ENCODE peak calls at places on chromosomes 1 and 21, in nine cellular contexts. L is left ventricle myocardium inferior, W is GM12865, X is AG04450, V is neural crest cell, P is activated B cell treated with CpG ODN at 0.5 μM for 24 hours, R is lung, O is mammary epithelial cell, H is cardiac fibroblast. I is an unnamed sample.

GRCh38 chr1:151705739-151706463 is 10.7 kb downstream of the CELF3 start:
- DNase-seq in L (no peak), W (peak; percentile 38), X (no peak), V (no peak), P (no peak), R (no peak), O (no peak), H (no peak), I (peak; percentile 27)

GRCh38 chr1:27416387-27417111 is 24.1 kb downstream of the GPR3 start:
- DNase-seq in L (no peak), W (peak; percentile 92), X (no peak), V (no peak), P (no peak), R (no peak), O (peak; percentile 64), H (peak; percentile 82), I (peak; percentile 73)

GRCh38 chr1:151989131-151989868 is 4.4 kb downstream of the S100A10 start:
- DNase-seq in L (peak; percentile 60), W (no peak), X (no peak), V (no peak), P (no peak), R (peak; percentile 82), O (peak; percentile 91), H (peak; percentile 89), I (peak; percentile 97)

GRCh38 chr1:167545349-167545748 is 8.2 kb downstream of the CREG1 start:
- DNase-seq in L (no peak), W (no peak), X (no peak), V (no peak), P (no peak), R (no peak), O (no peak), H (no peak), I (no peak)

GRCh38 chr21:44940116-44940631 is 345 bp downstream of the SLX9 start:
- DNase-seq in L (no peak), W (no peak), X (no peak), V (no peak), P (no peak), R (no peak), O (peak; percentile 17), H (no peak), I (no peak)

GRCh38 chr21:33598051-33598450 is 9.6 kb upstream of the DONSON start:
- DNase-seq in L (no peak), W (no peak), X (no peak), V (no peak), P (no peak), R (no peak), O (no peak), H (no peak), I (no peak)

GRCh38 chr1:73910466-73910865 is 287.5 kb downstream of the LRRIQ3 start:
- DNase-seq in L (no peak), W (no peak), X (no peak), V (no peak), P (no peak), R (no peak), O (peak; percentile 85), H (no peak), I (no peak)

GRCh38 chr1:59081795-59082194 is 215.1 kb upstream of the FGGY start:
- DNase-seq in L (no peak), W (no peak), X (no peak), V (no peak), P (no peak), R (no peak), O (peak; percentile 13), H (no peak), I (no peak)

GRCh38 chr1:27672750-27673112 is 739 bp upstream of the IFI6 start:
- DNase-seq in L (no peak), W (no peak), X (no peak), V (no peak), P (no peak), R (no peak), O (no peak), H (peak; percentile 41), I (no peak)

GRCh38 chr21:45939521-45940045 is 42.0 kb upstream of the COL6A1 start:
- DNase-seq in L (no peak), W (no peak), X (no peak), V (no peak), P (no peak), R (no peak), O (no peak), H (no peak), I (no peak)

GRCh38 chr1:84078824-84079167 is 65.3 kb upstream of the PRKACB start:
- DNase-seq in L (no peak), W (no peak), X (no peak), V (no peak), P (no peak), R (no peak), O (no peak), H (peak; percentile 5), I (peak; percentile 13)

GRCh38 chr1:151370211-151370911 is 2.1 kb downstream of the SELENBP1 start:
- DNase-seq in L (peak; percentile 68), W (no peak), X (no peak), V (no peak), P (no peak), R (peak; percentile 51), O (no peak), H (peak; percentile 65), I (no peak)

GRCh38 chr1:230163719-230164118 is 96.7 kb downstream of the GALNT2 start:
- DNase-seq in L (no peak), W (no peak), X (no peak), V (no peak), P (no peak), R (no peak), O (no peak), H (no peak), I (no peak)

GRCh38 chr1:208101661-208102431 is 142.3 kb downstream of the PLXNA2 start:
- DNase-seq in L (no peak), W (no peak), X (no peak), V (peak; percentile 26), P (no peak), R (peak; percentile 48), O (no peak), H (peak; percentile 89), I (peak; percentile 99)

GRCh38 chr1:89527750-89528381 is 3.2 kb downstream of the LRRC8B start:
- DNase-seq in L (no peak), W (no peak), X (no peak), V (no peak), P (no peak), R (no peak), O (no peak), H (no peak), I (no peak)

GRCh38 chr1:89524369-89525168 is at the start of gene LRRC8B:
- DNase-seq in L (peak; percentile 93), W (peak; percentile 93), X (peak; percentile 24), V (peak; percentile 85), P (peak; percentile 85), R (peak; percentile 94), O (peak; percentile 79), H (peak; percentile 83), I (peak; percentile 87)

GRCh38 chr1:89527256-89527655 is 2.6 kb downstream of the LRRC8B start:
- DNase-seq in L (no peak), W (no peak), X (no peak), V (no peak), P (no peak), R (no peak), O (no peak), H (no peak), I (no peak)

GRCh38 chr1:89523597-89524368 is 846 bp upstream of the LRRC8B start:
- DNase-seq in L (peak; percentile 36), W (peak; percentile 82), X (no peak), V (no peak), P (no peak), R (no peak), O (no peak), H (peak; percentile 36), I (peak; percentile 27)

GRCh38 chr1:89525169-89525855 is 683 bp downstream of the LRRC8B start:
- DNase-seq in L (peak; percentile 26), W (peak; percentile 54), X (no peak), V (peak; percentile 25), P (peak; percentile 61), R (peak; percentile 65), O (peak; percentile 3), H (no peak), I (peak; percentile 41)
- TF ChIP-seq CTCF in L (no peak), W (no peak), X (no peak), V (peak; percentile 15), P (no peak), R (no peak), O (no peak), H (no peak), I (no peak)

DNA sequence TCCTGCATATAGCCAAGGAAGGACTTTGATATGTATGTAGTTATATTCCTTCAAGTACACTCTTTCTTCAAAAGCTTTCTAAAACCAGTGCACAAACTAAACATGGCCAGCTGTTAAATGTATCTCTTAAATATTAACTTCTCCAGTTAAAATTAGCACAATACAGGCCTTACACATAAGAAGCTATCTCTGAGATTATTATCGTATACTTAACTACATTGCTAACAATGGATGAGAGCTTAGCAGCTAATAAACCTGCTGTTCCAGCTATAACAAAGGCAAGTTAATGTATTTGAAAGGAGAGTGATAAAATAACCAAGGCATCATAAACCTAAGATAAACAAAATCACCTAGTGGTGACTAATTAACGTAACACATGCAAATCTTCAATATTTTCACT is 274.3 kb upstream of the CHRM3 start:
- DNase-seq in L (no peak), W (no peak), X (no peak), V (no peak), P (no peak), R (no peak), O (no peak), H (no peak), I (no peak)
- TF ChIP-seq CTCF in L (no peak), W (no peak), X (no peak), V (no peak), P (no peak), R (no peak), O (no peak), H (no peak), I (no peak)

GRCh38 chr1:206609229-206609991 is 2.9 kb downstream of the EIF2D start:
- DNase-seq in L (no peak), W (peak; percentile 84), X (no peak), V (no peak), P (no peak), R (no peak), O (no peak), H (peak; percentile 42), I (no peak)

GRCh38 chr1:206612129-206612876 is at the start of gene EIF2D:
- DNase-seq in L (peak; percentile 93), W (peak; percentile 96), X (peak; percentile 73), V (peak; percentile 98), P (peak; percentile 95), R (peak; percentile 94), O (peak; percentile 87), H (peak; percentile 96), I (peak; percentile 99)

GRCh38 chr1:206608108-206608698 is 4.1 kb downstream of the EIF2D start:
- DNase-seq in L (no peak), W (peak; percentile 77), X (no peak), V (peak; percentile 48), P (peak; percentile 32), R (no peak), O (peak; percentile 33), H (peak; percentile 54), I (peak; percentile 68)

GRCh38 chr1:206604861-206605260 is 7.4 kb downstream of the EIF2D start:
- DNase-seq in L (no peak), W (no peak), X (no peak), V (no peak), P (no peak), R (no peak), O (no peak), H (no peak), I (no peak)

GRCh38 chr1:206606867-206607266 is 5.4 kb downstream of the EIF2D start:
- DNase-seq in L (no peak), W (peak; percentile 65), X (no peak), V (no peak), P (no peak), R (no peak), O (peak; percentile 44), H (peak; percentile 34), I (peak; percentile 67)
- TF ChIP-seq CTCF in L (peak; percentile 24), W (peak; percentile 48), X (peak; percentile 63), V (peak; percentile 71), P (no peak), R (no peak), O (peak; percentile 68), H (peak; percentile 58), I (peak; percentile 74)

GRCh38 chr1:6785721-6786505 is 659 bp downstream of the CAMTA1 start:
- DNase-seq in L (peak; percentile 49), W (peak; percentile 63), X (no peak), V (peak; percentile 26), P (peak; percentile 60), R (no peak), O (peak; percentile 12), H (peak; percentile 47), I (peak; percentile 22)
- TF ChIP-seq CTCF in L (peak; percentile 18), W (no peak), X (peak; percentile 17), V (peak; percentile 44), P (no peak), R (no peak), O (peak; percentile 24), H (no peak), I (no peak)

I was measured in MCF 10A.